ENCODE peak calls at places on chromosomes 7 and 10, in six cellular contexts. One of them, this sample, is unnamed.

GRCh38 chr10:132970641-132971438 is 28.5 kb upstream of the CFAP46 start:
- DNase-seq in breast epithelium: peak; percentile 49
- DNase-seq in heart right ventricle: no peak
- DNase-seq in tibial artery: peak; percentile 51
- DNase-seq in hepatocyte: no peak
- DNase-seq in cardiac muscle cell: no peak
- DNase-seq in this sample: peak; percentile 11

GRCh38 chr10:103575416-103576075 is 82.0 kb downstream of the NEURL1 start:
- DNase-seq in cardiac muscle cell: no peak
- DNase-seq in heart right ventricle: no peak
- DNase-seq in breast epithelium: no peak
- DNase-seq in tibial artery: no peak
- DNase-seq in hepatocyte: no peak
- DNase-seq in this sample: no peak

GRCh38 chr7:31633894-31634494 is 53.0 kb upstream of the PPP1R17 start:
- DNase-seq in heart right ventricle: no peak
- DNase-seq in tibial artery: no peak
- DNase-seq in cardiac muscle cell: peak; percentile 71
- DNase-seq in breast epithelium: peak; percentile 55
- DNase-seq in hepatocyte: peak; percentile 84
- DNase-seq in this sample: no peak

GRCh38 chr10:132064082-132064755 is 1.5 kb upstream of the JAKMIP3 start:
- DNase-seq in hepatocyte: no peak
- DNase-seq in heart right ventricle: no peak
- DNase-seq in tibial artery: no peak
- DNase-seq in breast epithelium: no peak
- DNase-seq in cardiac muscle cell: no peak
- DNase-seq in this sample: no peak

GRCh38 chr7:47046949-47047348 is 535.0 kb downstream of the TNS3 start:
- DNase-seq in cardiac muscle cell: no peak
- DNase-seq in hepatocyte: no peak
- DNase-seq in tibial artery: no peak
- DNase-seq in heart right ventricle: no peak
- DNase-seq in breast epithelium: no peak
- DNase-seq in this sample: no peak

GRCh38 chr10:18689498-18689897 is 30.3 kb downstream of the ARL5B start:
- DNase-seq in heart right ventricle: no peak
- DNase-seq in cardiac muscle cell: peak; percentile 64
- DNase-seq in tibial artery: no peak
- DNase-seq in hepatocyte: peak; percentile 43
- DNase-seq in breast epithelium: no peak
- DNase-seq in this sample: no peak

GRCh38 chr7:78465894-78466293 is 667.3 kb downstream of the PHTF2 start:
- DNase-seq in hepatocyte: no peak
- DNase-seq in breast epithelium: no peak
- DNase-seq in tibial artery: no peak
- DNase-seq in heart right ventricle: no peak
- DNase-seq in cardiac muscle cell: no peak
- DNase-seq in this sample: no peak

GRCh38 chr7:151453326-151453791 is 13.4 kb upstream of the CRYGN start:
- DNase-seq in heart right ventricle: no peak
- DNase-seq in cardiac muscle cell: no peak
- DNase-seq in breast epithelium: no peak
- DNase-seq in hepatocyte: no peak
- DNase-seq in tibial artery: no peak
- DNase-seq in this sample: no peak

GRCh38 chr10:47424231-47424630 is 40.1 kb upstream of the ZNF488 start:
- DNase-seq in cardiac muscle cell: no peak
- DNase-seq in hepatocyte: no peak
- DNase-seq in heart right ventricle: no peak
- DNase-seq in breast epithelium: no peak
- DNase-seq in tibial artery: no peak
- DNase-seq in this sample: no peak

GRCh38 chr10:33706191-33706590 is 371.7 kb upstream of the NRP1 start:
- DNase-seq in cardiac muscle cell: peak; percentile 52
- DNase-seq in hepatocyte: no peak
- DNase-seq in tibial artery: no peak
- DNase-seq in heart right ventricle: no peak
- DNase-seq in breast epithelium: no peak
- DNase-seq in this sample: no peak

GRCh38 chr7:2078899-2079298 is 153.8 kb downstream of the MAD1L1 start:
- DNase-seq in tibial artery: no peak
- DNase-seq in heart right ventricle: no peak
- DNase-seq in breast epithelium: no peak
- DNase-seq in cardiac muscle cell: no peak
- DNase-seq in hepatocyte: no peak
- DNase-seq in this sample: no peak

GRCh38 chr7:16535500-16535899 is 8.9 kb downstream of the LRRC72 start:
- DNase-seq in hepatocyte: no peak
- DNase-seq in tibial artery: no peak
- DNase-seq in cardiac muscle cell: no peak
- DNase-seq in breast epithelium: no peak
- DNase-seq in heart right ventricle: no peak
- DNase-seq in this sample: no peak

GRCh38 chr7:29563590-29564454 is at the start of gene PRR15:
- DNase-seq in cardiac muscle cell: peak; percentile 40
- DNase-seq in breast epithelium: peak; percentile 84
- DNase-seq in heart right ventricle: peak; percentile 17
- DNase-seq in hepatocyte: peak; percentile 89
- DNase-seq in tibial artery: peak; percentile 77
- DNase-seq in this sample: no peak

GRCh38 chr7:16599860-16600259 is 45.7 kb downstream of the ANKMY2 start:
- DNase-seq in hepatocyte: no peak
- DNase-seq in heart right ventricle: no peak
- DNase-seq in tibial artery: no peak
- DNase-seq in breast epithelium: no peak
- DNase-seq in cardiac muscle cell: no peak
- DNase-seq in this sample: no peak

GRCh38 chr7:102155821-102156441 is 130.7 kb upstream of the SH2B2 start:
- DNase-seq in breast epithelium: no peak
- DNase-seq in heart right ventricle: no peak
- DNase-seq in cardiac muscle cell: no peak
- DNase-seq in tibial artery: no peak
- DNase-seq in hepatocyte: no peak
- DNase-seq in this sample: no peak

GRCh38 chr10:4541292-4541691 is 284.7 kb upstream of the AKR1E2 start:
- DNase-seq in cardiac muscle cell: peak; percentile 90
- DNase-seq in hepatocyte: peak; percentile 7
- DNase-seq in tibial artery: peak; percentile 84
- DNase-seq in breast epithelium: no peak
- DNase-seq in heart right ventricle: no peak
- DNase-seq in this sample: no peak

GRCh38 chr7:35648367-35648766 is 46.6 kb downstream of the HERPUD2 start:
- DNase-seq in heart right ventricle: no peak
- DNase-seq in tibial artery: no peak
- DNase-seq in breast epithelium: no peak
- DNase-seq in hepatocyte: peak; percentile 18
- DNase-seq in cardiac muscle cell: no peak
- DNase-seq in this sample: no peak

GRCh38 chr7:92135100-92135429 is 788 bp upstream of the CYP51A1 start:
- DNase-seq in cardiac muscle cell: peak; percentile 46
- DNase-seq in breast epithelium: no peak
- DNase-seq in heart right ventricle: no peak
- DNase-seq in tibial artery: no peak
- DNase-seq in hepatocyte: peak; percentile 49
- DNase-seq in this sample: no peak

GRCh38 chr10:102376901-102377300 is 18.6 kb upstream of the NFKB2 start:
- DNase-seq in breast epithelium: no peak
- DNase-seq in cardiac muscle cell: no peak
- DNase-seq in heart right ventricle: no peak
- DNase-seq in hepatocyte: no peak
- DNase-seq in tibial artery: no peak
- DNase-seq in this sample: no peak

GRCh38 chr10:45466784-45467183 is 92.8 kb downstream of the ALOX5 start:
- DNase-seq in heart right ventricle: no peak
- DNase-seq in cardiac muscle cell: no peak
- DNase-seq in breast epithelium: no peak
- DNase-seq in hepatocyte: no peak
- DNase-seq in tibial artery: no peak
- DNase-seq in this sample: peak; percentile 17

GRCh38 chr7:1521454-1521853 is 9.0 kb upstream of the MAFK start:
- DNase-seq in cardiac muscle cell: no peak
- DNase-seq in breast epithelium: no peak
- DNase-seq in tibial artery: no peak
- DNase-seq in heart right ventricle: no peak
- DNase-seq in hepatocyte: no peak
- DNase-seq in this sample: no peak

GRCh38 chr10:11345224-11346054 is 266.0 kb downstream of the USP6NL start:
- DNase-seq in breast epithelium: no peak
- DNase-seq in cardiac muscle cell: peak; percentile 23
- DNase-seq in heart right ventricle: no peak
- DNase-seq in hepatocyte: peak; percentile 55
- DNase-seq in tibial artery: no peak
- DNase-seq in this sample: no peak

GRCh38 chr10:118569241-118569881 is 26.1 kb downstream of the PRLHR start:
- DNase-seq in hepatocyte: no peak
- DNase-seq in breast epithelium: no peak
- DNase-seq in heart right ventricle: no peak
- DNase-seq in cardiac muscle cell: peak; percentile 43
- DNase-seq in tibial artery: no peak
- DNase-seq in this sample: no peak

GRCh38 chr7:74056096-74056915 is 27.3 kb upstream of the LIMK1 start:
- DNase-seq in tibial artery: peak; percentile 67
- DNase-seq in hepatocyte: no peak
- DNase-seq in cardiac muscle cell: no peak
- DNase-seq in heart right ventricle: no peak
- DNase-seq in breast epithelium: no peak
- DNase-seq in this sample: no peak

GRCh38 chr7:124012864-124013263 is 20.0 kb downstream of the TMEM229A start:
- DNase-seq in tibial artery: no peak
- DNase-seq in heart right ventricle: no peak
- DNase-seq in breast epithelium: no peak
- DNase-seq in cardiac muscle cell: no peak
- DNase-seq in hepatocyte: no peak
- DNase-seq in this sample: no peak

GRCh38 chr10:90204956-90205695 is 503.7 kb downstream of the KIF20B start:
- DNase-seq in hepatocyte: no peak
- DNase-seq in breast epithelium: no peak
- DNase-seq in tibial artery: no peak
- DNase-seq in heart right ventricle: no peak
- DNase-seq in cardiac muscle cell: peak; percentile 61
- DNase-seq in this sample: no peak

GRCh38 chr10:122854648-122855047 is 9.0 kb upstream of the CUZD1 start:
- DNase-seq in cardiac muscle cell: peak; percentile 38
- DNase-seq in hepatocyte: no peak
- DNase-seq in breast epithelium: no peak
- DNase-seq in tibial artery: no peak
- DNase-seq in heart right ventricle: no peak
- DNase-seq in this sample: no peak

GRCh38 chr7:82122290-82122689 is 321.3 kb downstream of the CACNA2D1 start:
- DNase-seq in heart right ventricle: no peak
- DNase-seq in breast epithelium: no peak
- DNase-seq in tibial artery: no peak
- DNase-seq in hepatocyte: no peak
- DNase-seq in cardiac muscle cell: no peak
- DNase-seq in this sample: no peak

GRCh38 chr10:15084502-15084922 is 4.1 kb downstream of the ACBD7 start:
- DNase-seq in breast epithelium: no peak
- DNase-seq in heart right ventricle: no peak
- DNase-seq in hepatocyte: peak; percentile 51
- DNase-seq in cardiac muscle cell: peak; percentile 98
- DNase-seq in tibial artery: no peak
- DNase-seq in this sample: no peak

GRCh38 chr10:36086976-36087726 is 445.1 kb upstream of the FZD8 start:
- DNase-seq in tibial artery: no peak
- DNase-seq in breast epithelium: no peak
- DNase-seq in hepatocyte: no peak
- DNase-seq in cardiac muscle cell: no peak
- DNase-seq in heart right ventricle: no peak
- DNase-seq in this sample: no peak

GRCh38 chr7:105876964-105877601 is 684 bp upstream of the ATXN7L1 start:
- DNase-seq in breast epithelium: no peak
- DNase-seq in heart right ventricle: peak; percentile 40
- DNase-seq in cardiac muscle cell: peak; percentile 62
- DNase-seq in hepatocyte: peak; percentile 79
- DNase-seq in tibial artery: peak; percentile 71
- DNase-seq in this sample: peak; percentile 32

DNA sequence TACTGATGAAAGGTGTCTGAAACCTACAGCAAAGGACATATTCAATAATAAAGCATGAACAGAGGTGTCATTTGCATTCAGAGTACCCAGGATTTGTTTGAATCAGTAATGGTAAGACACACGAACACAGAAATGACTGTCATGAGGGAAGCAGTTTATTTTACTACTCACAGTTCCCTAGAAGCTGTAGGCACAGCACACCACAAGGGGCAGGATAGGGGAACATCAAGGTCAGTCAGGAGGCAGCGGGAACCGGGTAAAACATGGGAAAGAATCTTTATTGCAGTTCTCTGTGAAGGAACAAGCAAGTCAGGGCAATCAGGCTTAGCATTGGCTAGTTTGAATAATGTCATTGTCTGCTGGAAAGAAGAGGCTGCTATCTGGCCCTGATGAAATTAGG is 70.2 kb upstream of the PDSS1 start:
- DNase-seq in breast epithelium: no peak
- DNase-seq in tibial artery: no peak
- DNase-seq in hepatocyte: peak; percentile 27
- DNase-seq in heart right ventricle: no peak
- DNase-seq in cardiac muscle cell: no peak
- DNase-seq in this sample: no peak
- TF ChIP-seq CTCF in breast epithelium: no peak
- TF ChIP-seq CTCF in tibial artery: no peak
- TF ChIP-seq CTCF in hepatocyte: peak; percentile 20
- TF ChIP-seq CTCF in heart right ventricle: no peak
- TF ChIP-seq CTCF in cardiac muscle cell: no peak
- TF ChIP-seq CTCF in this sample: no peak

GRCh38 chr7:128119036-128119435 is 87.8 kb upstream of the LRRC4 start:
- DNase-seq in heart right ventricle: no peak
- DNase-seq in cardiac muscle cell: no peak
- DNase-seq in hepatocyte: no peak
- DNase-seq in tibial artery: peak; percentile 43
- DNase-seq in breast epithelium: no peak
- DNase-seq in this sample: no peak
- H3K4me1 ChIP-seq in heart right ventricle: peaks cover 25% of the 10 kb centered on the region
- H3K4me1 ChIP-seq in cardiac muscle cell: no peaks in the 10 kb centered on the region
- H3K4me1 ChIP-seq in hepatocyte: no peaks in the 10 kb centered on the region
- H3K4me1 ChIP-seq in tibial artery: no peaks in the 10 kb centered on the region
- H3K4me1 ChIP-seq in breast epithelium: no peaks in the 10 kb centered on the region
- H3K4me1 ChIP-seq in this sample: no peaks in the 10 kb centered on the region

DNA sequence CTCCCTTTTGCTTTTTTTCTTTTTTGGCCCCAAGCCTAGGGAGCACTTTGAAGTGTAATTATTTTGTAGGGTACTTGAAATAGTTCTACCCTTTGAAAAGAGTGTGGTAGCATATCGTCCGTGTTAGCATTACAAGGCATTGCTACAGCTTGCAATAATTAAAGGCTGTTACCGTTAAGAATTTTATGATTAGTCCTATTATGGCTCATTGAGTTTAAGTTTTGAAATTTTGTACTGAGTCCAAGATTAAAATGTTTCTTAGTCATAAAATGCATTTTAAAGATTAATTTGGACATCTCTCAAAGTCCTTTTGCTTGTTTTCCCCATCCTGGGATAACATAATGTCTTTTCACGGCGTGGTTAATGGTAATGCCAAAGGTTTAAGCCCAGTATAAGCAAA is 489.9 kb upstream of the LRRN3 start:
- DNase-seq in tibial artery: no peak
- DNase-seq in hepatocyte: no peak
- DNase-seq in heart right ventricle: no peak
- DNase-seq in cardiac muscle cell: no peak
- DNase-seq in breast epithelium: no peak
- DNase-seq in this sample: no peak
- H3K27ac ChIP-seq in tibial artery: no peak overlapping the region
- H3K27ac ChIP-seq in hepatocyte: no peak overlapping the region
- H3K27ac ChIP-seq in heart right ventricle: no peak overlapping the region
- H3K27ac ChIP-seq in cardiac muscle cell: no peak overlapping the region
- H3K27ac ChIP-seq in breast epithelium: no peak overlapping the region
- H3K27ac ChIP-seq in this sample: no peak overlapping the region

GRCh38 chr10:60778214-60778977 is at the start of gene CDK1:
- DNase-seq in heart right ventricle: peak; percentile 95
- DNase-seq in tibial artery: peak; percentile 98
- DNase-seq in hepatocyte: peak; percentile 98
- DNase-seq in cardiac muscle cell: peak; percentile 99
- DNase-seq in breast epithelium: peak; percentile 92
- DNase-seq in this sample: peak; percentile 96
- TF ChIP-seq CTCF in heart right ventricle: peak; percentile 16
- TF ChIP-seq CTCF in tibial artery: no peak
- TF ChIP-seq CTCF in hepatocyte: no peak
- TF ChIP-seq CTCF in cardiac muscle cell: no peak
- TF ChIP-seq CTCF in breast epithelium: no peak
- TF ChIP-seq CTCF in this sample: no peak